ENCODE peak calls at places on chromosomes 4 and X, in eight cellular contexts. O, W, Z, K, N, D, I and R are unnamed samples.

GRCh38 chrX:9566150-9566621 is 101.3 kb downstream of the TBL1X start:
- DNase-seq in K (peak; percentile 8), I (no peak), W (peak; percentile 69), N (peak; percentile 54), D (no peak), Z (peak; percentile 91), O (no peak), R (peak; percentile 61)

GRCh38 chr4:87032884-87033533 is 98.2 kb downstream of the AFF1 start:
- DNase-seq in D (no peak), I (no peak), K (no peak), O (no peak), W (no peak), Z (peak; percentile 82), N (no peak), R (no peak)

GRCh38 chr4:145511913-145512522 is 30.4 kb downstream of the SMAD1 start:
- DNase-seq in Z (peak; percentile 37), I (peak; percentile 67), W (no peak), K (no peak), D (peak; percentile 20), O (no peak), N (no peak), R (no peak)

GRCh38 chrX:23901805-23902204 is 5.9 kb downstream of the APOO start:
- DNase-seq in O (no peak), W (no peak), K (peak; percentile 20), I (peak; percentile 71), Z (peak; percentile 70), D (peak; percentile 50), N (peak; percentile 54), R (no peak)

GRCh38 chrX:136495043-136495442 is 2.3 kb upstream of the HTATSF1 start:
- DNase-seq in I (no peak), Z (no peak), N (no peak), K (no peak), O (no peak), W (no peak), D (no peak), R (no peak)

GRCh38 chr4:20253799-20254409 is 2.2 kb downstream of the SLIT2 start:
- DNase-seq in N (no peak), O (peak; percentile 66), W (peak; percentile 49), I (no peak), D (no peak), K (no peak), Z (peak; percentile 46), R (peak; percentile 58)

GRCh38 chrX:17373337-17373736 is 1.7 kb upstream of the NHS start:
- DNase-seq in I (no peak), N (no peak), W (no peak), D (no peak), O (no peak), Z (no peak), K (no peak), R (no peak)

GRCh38 chr4:47032405-47033106 is 1.2 kb downstream of the GABRB1 start:
- DNase-seq in O (peak; percentile 75), Z (peak; percentile 56), K (no peak), D (peak; percentile 72), N (peak; percentile 59), W (peak; percentile 12), I (no peak), R (peak; percentile 38)

GRCh38 chr4:35520059-35520458 is 724.3 kb downstream of the ARAP2 start:
- DNase-seq in I (no peak), D (no peak), Z (no peak), W (no peak), O (no peak), K (no peak), N (no peak), R (peak; percentile 65)

GRCh38 chr4:55756208-55756607 is 63.4 kb upstream of the EXOC1L start:
- DNase-seq in D (no peak), K (no peak), N (no peak), O (no peak), Z (no peak), W (no peak), I (no peak), R (no peak)

GRCh38 chrX:74467656-74468055 is 46.4 kb downstream of the SLC16A2 start:
- DNase-seq in D (no peak), I (no peak), N (no peak), K (no peak), Z (peak; percentile 24), W (no peak), O (no peak), R (no peak)

GRCh38 chrX:107736781-107737531 is 38.6 kb downstream of the TSC22D3 start:
- DNase-seq in Z (no peak), N (no peak), D (no peak), O (no peak), W (no peak), K (no peak), I (no peak), R (no peak)

GRCh38 chr4:7873881-7874280 is 65.8 kb downstream of the AFAP1 start:
- DNase-seq in O (no peak), I (no peak), Z (peak; percentile 33), K (no peak), D (no peak), W (no peak), N (no peak), R (no peak)
- H3K4me1 ChIP-seq in O (peaks cover 24% of the 10 kb centered on the region), I (no peaks in the 10 kb centered on the region), Z (peaks cover 7% of the 10 kb centered on the region), K (no peaks in the 10 kb centered on the region), D (no peaks in the 10 kb centered on the region), W (peaks cover 12% of the 10 kb centered on the region), N (peaks cover 10% of the 10 kb centered on the region), R (peaks cover 22% of the 10 kb centered on the region)

DNA sequence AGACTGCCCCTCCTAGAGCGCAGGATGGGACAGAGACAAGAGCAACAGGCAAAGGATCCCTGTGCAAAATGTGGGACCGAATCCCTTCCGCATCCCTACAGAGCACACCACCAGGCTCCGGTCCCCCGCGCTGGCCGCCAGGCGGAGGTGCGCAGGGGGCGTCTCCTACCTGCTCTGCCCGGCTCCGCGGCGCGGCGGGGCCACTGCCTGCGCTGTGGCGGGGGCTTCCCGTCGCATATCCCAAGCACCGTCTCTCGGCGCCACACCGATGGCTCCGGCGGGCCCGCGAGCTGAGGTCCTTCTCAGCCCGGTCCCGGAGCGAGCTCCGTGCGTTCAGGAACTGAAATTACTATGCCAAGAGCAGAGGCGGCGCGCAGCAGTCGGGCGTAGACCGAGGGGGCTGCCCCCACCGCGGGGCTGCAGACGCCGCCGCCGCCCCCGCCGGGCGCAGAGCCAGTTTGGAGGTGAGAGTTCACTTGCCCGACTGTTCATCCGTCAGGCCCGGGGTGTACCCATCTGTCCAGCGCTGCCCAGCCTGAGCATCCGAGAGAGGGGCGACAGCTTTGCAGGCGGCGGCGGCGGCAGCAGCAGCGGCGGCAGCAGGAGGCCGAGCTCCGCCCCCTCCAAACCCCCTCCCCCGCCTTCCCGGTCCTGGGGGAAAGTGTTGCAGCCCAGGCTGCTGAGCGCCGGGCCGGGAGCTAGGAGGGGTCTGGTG is at the start of gene GPRIN3:
- DNase-seq in I (peak; percentile 67), O (peak; percentile 91), Z (peak; percentile 42), D (peak; percentile 65), N (peak; percentile 62), W (peak; percentile 42), K (peak; percentile 46), R (peak; percentile 42)
- TF ChIP-seq CTCF in I (no peak), O (no peak), Z (no peak), D (peak; percentile 31), N (no peak), W (no peak), K (no peak), R (no peak)

GRCh38 chrX:103776586-103776985 is at the start of gene PLP1:
- DNase-seq in Z (no peak), N (no peak), I (no peak), D (no peak), K (no peak), W (no peak), O (no peak), R (no peak)
- H3K4me1 ChIP-seq in Z (no peaks in the 10 kb centered on the region), N (no peaks in the 10 kb centered on the region), I (no peaks in the 10 kb centered on the region), D (no peaks in the 10 kb centered on the region), K (no peaks in the 10 kb centered on the region), W (no peaks in the 10 kb centered on the region), O (no peaks in the 10 kb centered on the region), R (no peaks in the 10 kb centered on the region)

GRCh38 chrX:72021975-72022374 is 109.7 kb downstream of the RTL5 start:
- DNase-seq in O (no peak), W (no peak), D (no peak), Z (no peak), I (peak; percentile 5), K (no peak), N (no peak), R (no peak)
- TF ChIP-seq CTCF in O (peak; percentile 30), W (peak; percentile 22), D (peak; percentile 46), Z (peak; percentile 31), I (peak; percentile 68), K (peak; percentile 36), N (peak; percentile 28), R (peak; percentile 7)